ENCODE peak calls at places on chromosome 16, in seven cellular contexts. Y is stomach; Q is HFF-Myc; I is HL-60; T is fibroblast of pulmonary artery; O is CD8-positive, alpha-beta memory T cell; V is endothelial cell of umbilical vein. F is an unnamed sample.

GRCh38 chr16:81796035-81796434 is 16.9 kb downstream of the PLCG2 start:
- DNase-seq in Y (no peak), Q (no peak), I (peak), T (no peak), O (no peak), V (no peak), F (no peak)

GRCh38 chr16:82892327-82892726 is 265.6 kb downstream of the CDH13 start:
- DNase-seq in Y (no peak), Q (no peak), I (no peak), T (peak), O (no peak), V (no peak), F (no peak)

GRCh38 chr16:52705192-52705591 is 158.2 kb upstream of the TOX3 start:
- DNase-seq in Y (no peak), Q (no peak), I (no peak), T (no peak), O (no peak), V (no peak), F (no peak)

GRCh38 chr16:82231021-82231787 is 61.2 kb upstream of the MPHOSPH6 start:
- DNase-seq in Y (no peak), Q (no peak), I (no peak), T (no peak), O (no peak), V (no peak), F (no peak)

GRCh38 chr16:14086477-14086876 is 15.4 kb downstream of the MRTFB start:
- DNase-seq in Y (no peak), Q (no peak), I (no peak), T (no peak), O (no peak), V (no peak), F (no peak)

GRCh38 chr16:51708861-51709260 is 557.8 kb upstream of the SALL1 start:
- DNase-seq in Y (no peak), Q (no peak), I (no peak), T (no peak), O (no peak), V (no peak), F (no peak)

GRCh38 chr16:4487955-4488481 is 11.8 kb downstream of the HMOX2 start:
- DNase-seq in Y (peak), Q (no peak), I (no peak), T (peak), O (no peak), V (peak), F (no peak)

GRCh38 chr16:22373662-22374310 is 633 bp downstream of the CDR2 start:
- DNase-seq in Y (peak), Q (no peak), I (peak), T (no peak), O (peak), V (peak), F (peak)

GRCh38 chr16:23670137-23670776 is 8.4 kb upstream of the PLK1 start:
- DNase-seq in Y (no peak), Q (no peak), I (no peak), T (peak), O (no peak), V (peak), F (no peak)

GRCh38 chr16:56362057-56362655 is 63.2 kb downstream of the AMFR start:
- DNase-seq in Y (peak), Q (no peak), I (no peak), T (no peak), O (no peak), V (no peak), F (no peak)

GRCh38 chr16:15576960-15577958 is 65.7 kb downstream of the MARF1 start:
- DNase-seq in Y (peak), Q (no peak), I (no peak), T (no peak), O (no peak), V (no peak), F (no peak)

GRCh38 chr16:79369796-79370195 is 230.7 kb downstream of the MAF start:
- DNase-seq in Y (no peak), Q (no peak), I (no peak), T (no peak), O (no peak), V (no peak), F (no peak)

GRCh38 chr16:8187782-8188372 is 402.4 kb downstream of the TMEM114 start:
- DNase-seq in Y (no peak), Q (no peak), I (no peak), T (no peak), O (no peak), V (no peak), F (no peak)

GRCh38 chr16:67435758-67436164 is 4.8 kb downstream of the HSD11B2 start:
- DNase-seq in Y (no peak), Q (no peak), I (no peak), T (no peak), O (no peak), V (no peak), F (no peak)

GRCh38 chr16:25895371-25895770 is 203.6 kb downstream of the HS3ST4 start:
- DNase-seq in Y (no peak), Q (no peak), I (no peak), T (no peak), O (no peak), V (no peak), F (no peak)

DNA sequence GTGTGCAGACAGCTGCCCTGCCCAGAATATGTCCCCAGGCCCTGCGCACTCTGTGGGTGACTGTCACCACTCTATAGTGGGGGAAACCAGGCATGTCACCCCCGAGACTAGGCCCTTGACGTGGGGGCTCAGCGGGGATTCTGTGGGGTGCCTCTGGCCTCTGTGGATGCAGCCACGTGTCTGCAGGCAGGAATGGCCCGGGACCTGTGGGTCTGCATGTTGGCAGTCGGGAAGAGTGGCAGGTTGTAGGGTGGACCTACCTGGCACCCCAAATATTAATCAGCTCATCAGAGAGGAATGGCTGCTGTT is 954 bp downstream of the IL32 start:
- DNase-seq in Y (no peak), Q (no peak), I (no peak), T (no peak), O (no peak), V (no peak), F (no peak)
- H3K4me3 ChIP-seq in Y (peak), Q (peak), I (no peak), T (peak), O (peak), V (peak), F (no peak)

GRCh38 chr16:11670171-11671131 is 2.2 kb downstream of the SNN start:
- DNase-seq in Y (no peak), Q (no peak), I (no peak), T (no peak), O (no peak), V (no peak), F (peak)
- H3K4me3 ChIP-seq in Y (peak), Q (no peak), I (no peak), T (peak), O (peak), V (no peak), F (peak)

DNA sequence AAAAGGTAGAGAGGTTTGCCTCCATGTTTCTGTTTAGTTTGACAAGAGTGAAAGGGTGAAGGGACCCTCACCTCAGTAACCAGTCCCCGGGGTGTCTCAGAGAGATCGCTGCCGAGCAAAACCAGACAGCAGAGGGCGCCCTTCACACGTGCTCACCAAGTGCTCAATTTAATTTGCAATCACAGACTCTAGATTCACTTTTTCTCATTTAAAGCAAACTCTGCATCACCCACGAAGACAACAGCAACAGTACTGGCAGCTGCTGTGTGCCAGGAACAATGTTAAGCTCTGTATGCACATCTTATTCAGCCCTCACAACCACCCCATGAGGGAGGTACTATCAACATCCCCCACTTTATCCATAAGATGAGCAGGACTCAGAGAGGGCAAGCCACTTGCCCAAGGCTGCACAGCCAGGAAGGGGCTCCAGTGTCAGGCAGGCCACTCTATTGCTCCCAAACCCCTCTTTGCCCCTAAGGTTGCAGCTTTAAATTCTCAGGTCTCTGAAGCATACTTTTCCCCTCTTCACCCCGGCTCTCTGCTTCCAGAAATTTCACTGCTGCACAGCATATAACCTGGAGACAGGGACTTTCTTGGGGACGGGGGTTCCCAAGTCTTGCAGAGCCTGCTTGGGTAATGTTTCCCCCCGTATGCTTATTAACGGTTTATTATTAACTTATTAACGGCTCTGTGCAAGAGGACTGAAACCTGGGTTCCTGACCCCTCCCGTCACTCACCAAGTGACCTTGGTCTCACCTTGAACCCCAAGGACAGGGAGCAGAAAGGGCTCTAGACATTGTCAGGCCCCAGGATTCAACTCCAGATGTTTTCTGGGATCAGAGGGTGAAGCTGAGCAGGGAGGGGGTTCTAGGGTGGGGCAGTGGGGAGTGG is 70.9 kb downstream of the CNGB1 start:
- DNase-seq in Y (peak), Q (peak), I (peak), T (peak), O (peak), V (peak), F (peak)
- H3K4me3 ChIP-seq in Y (no peak), Q (no peak), I (no peak), T (no peak), O (no peak), V (no peak), F (no peak)

DNA sequence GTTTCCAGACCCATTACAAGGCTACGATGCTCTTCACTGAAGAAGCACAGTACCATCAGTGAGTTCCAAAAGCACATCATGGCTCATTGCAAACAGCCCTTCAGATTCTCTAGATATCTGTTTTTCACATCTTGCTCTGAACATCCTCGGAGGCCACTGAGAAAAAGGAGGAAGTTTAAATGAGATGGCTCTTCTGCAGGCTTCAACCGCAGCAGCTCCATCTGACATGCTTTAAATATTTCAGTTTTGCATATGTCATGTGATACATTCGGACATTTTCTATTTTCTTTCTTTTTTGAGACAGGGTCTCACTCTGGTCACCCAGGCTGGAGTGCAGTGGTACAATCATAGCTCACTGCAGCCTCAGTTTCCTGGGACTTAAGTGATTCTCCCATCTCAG is 396.8 kb downstream of the NPIPA8 start:
- DNase-seq in Y (no peak), Q (no peak), I (no peak), T (no peak), O (no peak), V (no peak), F (no peak)
- H3K4me3 ChIP-seq in Y (no peak), Q (no peak), I (no peak), T (no peak), O (no peak), V (no peak), F (no peak)

F was measured in tibial artery.